ENCODE peak calls at places on chromosomes 1 and 21, in eight cellular contexts. V, E, T, L, U, N, A and P are unnamed samples.
A peak's percentile ranks its signal among the peaks of the same experiment; 100 is the strongest.

GRCh38 chr1:22320703-22321344 is 130.8 kb upstream of the ZBTB40 start:
- DNase-seq in N (no peak), L (no peak), U (no peak), A (no peak), V (no peak), T (no peak), E (no peak), P (no peak)

GRCh38 chr1:187626056-187626455 is 797.3 kb downstream of the PLA2G4A start:
- DNase-seq in V (no peak), L (peak; percentile 5), A (no peak), U (no peak), E (no peak), N (no peak), T (no peak), P (no peak)

GRCh38 chr1:194369060-194369459 is 1182.6 kb upstream of the B3GALT2 start:
- DNase-seq in A (no peak), E (no peak), L (peak; percentile 25), N (no peak), T (no peak), V (peak; percentile 61), U (no peak), P (no peak)

GRCh38 chr1:116498789-116499628 is 71.8 kb downstream of the CD58 start:
- DNase-seq in L (peak; percentile 87), E (no peak), N (peak; percentile 65), U (peak; percentile 71), V (no peak), T (no peak), A (no peak), P (peak; percentile 44)

GRCh38 chr1:228007801-228008341 is 1.1 kb downstream of the WNT3A start:
- DNase-seq in E (peak; percentile 28), L (no peak), T (peak; percentile 29), U (no peak), V (no peak), A (no peak), N (no peak), P (no peak)

GRCh38 chr1:155133799-155134281 is 1.8 kb upstream of the SLC50A1 start:
- DNase-seq in N (no peak), U (no peak), T (no peak), L (no peak), E (peak; percentile 66), V (no peak), A (no peak), P (no peak)

GRCh38 chr1:66315675-66316074 is 218.3 kb upstream of the SGIP1 start:
- DNase-seq in N (no peak), L (no peak), V (no peak), T (no peak), A (no peak), U (peak; percentile 9), E (no peak), P (no peak)

GRCh38 chr1:76666499-76666898 is 200.8 kb upstream of the ST6GALNAC5 start:
- DNase-seq in A (no peak), U (no peak), V (no peak), T (no peak), N (no peak), L (no peak), E (peak; percentile 68), P (peak; percentile 20)

GRCh38 chr21:31514598-31514997 is 144.9 kb upstream of the SOD1 start:
- DNase-seq in A (no peak), E (no peak), N (no peak), T (no peak), L (no peak), V (no peak), U (no peak), P (no peak)

GRCh38 chr1:200334661-200335256 is 75.1 kb downstream of the ZNF281 start:
- DNase-seq in L (no peak), A (peak; percentile 49), V (no peak), U (no peak), T (no peak), E (no peak), N (no peak), P (no peak)

GRCh38 chr1:2894381-2895041 is 93.0 kb upstream of the TTC34 start:
- DNase-seq in U (no peak), L (no peak), E (no peak), V (no peak), A (no peak), T (no peak), N (no peak), P (no peak)

GRCh38 chr1:210757677-210758076 is 376.3 kb downstream of the KCNH1 start:
- DNase-seq in T (no peak), L (no peak), E (no peak), N (no peak), U (no peak), V (no peak), A (no peak), P (no peak)

GRCh38 chr1:41712081-41712480 is 206.6 kb downstream of the HIVEP3 start:
- DNase-seq in T (no peak), E (no peak), A (no peak), L (no peak), V (no peak), U (no peak), N (no peak), P (no peak)

GRCh38 chr21:34602061-34602460 is 12.9 kb downstream of the RCAN1 start:
- DNase-seq in V (no peak), A (no peak), U (no peak), T (no peak), L (no peak), E (no peak), N (no peak), P (no peak)

GRCh38 chr1:64962447-64962846 is 3.9 kb downstream of the JAK1 start:
- DNase-seq in V (no peak), A (peak; percentile 70), E (no peak), T (no peak), U (no peak), N (no peak), L (no peak), P (no peak)

GRCh38 chr1:53442297-53442696 is 16.9 kb upstream of the DMRTB1 start:
- DNase-seq in E (no peak), U (peak; percentile 78), A (peak; percentile 42), T (no peak), V (no peak), L (peak; percentile 69), N (no peak), P (no peak)

GRCh38 chr1:11655263-11656079 is 794 bp downstream of the FBXO44 start:
- DNase-seq in E (no peak), A (no peak), L (no peak), N (no peak), U (no peak), V (no peak), T (no peak), P (no peak)

GRCh38 chr1:9374748-9375345 is 82.2 kb downstream of the SPSB1 start:
- DNase-seq in V (no peak), E (no peak), N (no peak), A (no peak), U (peak; percentile 20), L (no peak), T (no peak), P (no peak)

GRCh38 chr1:89615676-89616598 is 17.0 kb upstream of the LRRC8C start:
- DNase-seq in N (no peak), E (no peak), T (no peak), A (no peak), L (no peak), V (no peak), U (no peak), P (no peak)

GRCh38 chr1:184310157-184310819 is 76.5 kb upstream of the C1orf21 start:
- DNase-seq in T (no peak), E (no peak), A (no peak), N (no peak), V (no peak), L (no peak), U (no peak), P (no peak)

GRCh38 chr1:9031484-9032259 is 5.4 kb upstream of the SLC2A7 start:
- DNase-seq in E (peak; percentile 36), V (no peak), N (no peak), L (no peak), T (no peak), A (no peak), U (no peak), P (no peak)

GRCh38 chr1:75969550-75969949 is 37.3 kb upstream of the ASB17 start:
- DNase-seq in V (no peak), T (no peak), E (no peak), A (no peak), L (peak; percentile 59), N (no peak), U (peak; percentile 31), P (no peak)

GRCh38 chr1:181359012-181359411 is 124.3 kb upstream of the CACNA1E start:
- DNase-seq in A (no peak), N (no peak), V (no peak), T (no peak), U (no peak), L (no peak), E (no peak), P (no peak)
- H3K4me3 ChIP-seq in A (no peak overlapping the region), N (no peak overlapping the region), V (no peak overlapping the region), T (no peak overlapping the region), U (no peak overlapping the region), L (no peak overlapping the region), E (no peak overlapping the region), P (no peak overlapping the region)

DNA sequence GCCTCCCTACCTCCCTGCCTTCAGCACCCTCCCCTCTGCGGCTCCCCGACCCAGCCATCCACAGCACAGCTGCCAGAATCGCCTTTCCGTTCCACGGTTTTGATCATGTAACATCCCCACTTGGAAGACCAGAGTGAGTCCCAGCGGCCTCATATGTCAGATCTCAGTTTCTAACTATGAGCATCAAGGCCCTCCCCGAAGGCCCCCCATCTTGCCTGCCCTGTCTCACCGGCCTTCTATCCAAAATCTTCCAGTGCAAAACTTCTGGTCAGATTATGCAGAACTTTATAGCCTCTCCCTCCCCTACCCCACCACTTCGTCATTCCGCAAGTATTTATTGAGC is 20.3 kb upstream of the LMX1A start:
- DNase-seq in T (no peak), U (no peak), N (no peak), A (no peak), V (no peak), L (peak; percentile 39), E (no peak), P (no peak)
- H3K4me3 ChIP-seq in T (peak overlapping the region; percentile 54), U (peak overlapping the region; percentile 33), N (peak overlapping the region; percentile 25), A (no peak overlapping the region), V (peak overlapping the region; percentile 28), L (peak overlapping the region; percentile 55), E (peak overlapping the region; percentile 51), P (peak overlapping the region; percentile 25)

GRCh38 chr1:107623431-107623830 is 341.5 kb downstream of the VAV3 start:
- DNase-seq in L (no peak), T (no peak), A (no peak), E (no peak), U (no peak), V (no peak), N (no peak), P (no peak)
- H3K4me3 ChIP-seq in L (no peak overlapping the region), T (no peak overlapping the region), A (no peak overlapping the region), E (no peak overlapping the region), U (no peak overlapping the region), V (no peak overlapping the region), N (no peak overlapping the region), P (no peak overlapping the region)

DNA sequence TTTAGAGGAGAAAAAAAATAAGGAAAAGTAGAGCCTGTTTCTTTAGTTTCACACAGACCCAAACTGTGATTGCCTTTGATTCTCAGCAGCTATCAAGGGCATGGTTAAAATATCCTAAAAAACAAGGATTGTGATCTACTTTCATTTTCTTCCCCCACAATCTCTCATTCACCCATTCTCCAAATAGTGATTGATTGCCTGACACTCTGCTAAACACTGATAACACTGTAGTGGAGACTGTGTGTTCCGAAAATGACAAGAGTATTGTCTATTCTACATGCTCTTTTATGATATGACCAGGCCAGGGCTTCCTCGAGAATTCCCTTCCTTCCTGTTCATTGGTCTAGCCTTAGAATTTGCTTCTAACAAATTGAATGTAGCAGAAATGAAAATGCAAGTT is 40.2 kb downstream of the PRMT6 start:
- DNase-seq in L (no peak), A (no peak), N (no peak), U (no peak), T (no peak), E (no peak), V (no peak), P (no peak)
- H3K4me3 ChIP-seq in L (no peak overlapping the region), A (no peak overlapping the region), N (no peak overlapping the region), U (no peak overlapping the region), T (no peak overlapping the region), E (no peak overlapping the region), V (no peak overlapping the region), P (no peak overlapping the region)